ENCODE peak calls at places on chromosomes 12 and 14, in nine cellular contexts. O is cardiac muscle cell, D is Caco-2, T is foreskin fibroblast, M is fibroblast of mammary gland, R is choroid plexus epithelial cell, E is lower leg skin, H is PC-9, S is AG10803. A is an unnamed sample.

GRCh38 chr12:87820524-87821194 is 208.5 kb downstream of the C12orf50 start:
- DNase-seq in O (peak; percentile 63), D (no peak), T (peak; percentile 29), M (peak; percentile 43), R (peak; percentile 91), E (no peak), H (peak; percentile 20), S (no peak), A (no peak)

GRCh38 chr12:49346659-49347306 is at the start of gene DNAJC22:
- DNase-seq in O (peak; percentile 42), D (peak; percentile 61), T (no peak), M (no peak), R (peak; percentile 47), E (no peak), H (peak; percentile 31), S (no peak), A (no peak)

GRCh38 chr12:113464852-113465719 is 6.6 kb downstream of the LHX5 start:
- DNase-seq in O (no peak), D (no peak), T (peak; percentile 17), M (no peak), R (no peak), E (no peak), H (no peak), S (no peak), A (no peak)

GRCh38 chr12:49703647-49704137 is 3.5 kb downstream of the FMNL3 start:
- DNase-seq in O (peak; percentile 37), D (no peak), T (peak; percentile 68), M (peak; percentile 88), R (peak; percentile 88), E (no peak), H (no peak), S (peak; percentile 53), A (no peak)

GRCh38 chr14:94690486-94690885 is 78.3 kb downstream of the SERPINA3 start:
- DNase-seq in O (no peak), D (no peak), T (no peak), M (no peak), R (no peak), E (no peak), H (no peak), S (no peak), A (no peak)

GRCh38 chr12:25254271-25254880 is 3.6 kb upstream of the KRAS start:
- DNase-seq in O (no peak), D (no peak), T (peak; percentile 19), M (peak; percentile 21), R (no peak), E (no peak), H (no peak), S (no peak), A (no peak)

GRCh38 chr12:122003646-122004611 is 17.8 kb upstream of the BCL7A start:
- DNase-seq in O (peak; percentile 31), D (no peak), T (peak; percentile 70), M (peak; percentile 42), R (peak; percentile 27), E (no peak), H (no peak), S (peak; percentile 95), A (peak; percentile 16)

GRCh38 chr12:26548227-26548626 is 284.8 kb downstream of the ITPR2 start:
- DNase-seq in O (no peak), D (no peak), T (no peak), M (no peak), R (no peak), E (no peak), H (no peak), S (no peak), A (no peak)

GRCh38 chr14:24398943-24399801 is at the start of gene NYNRIN:
- DNase-seq in O (peak; percentile 79), D (no peak), T (peak; percentile 66), M (peak; percentile 20), R (peak; percentile 40), E (no peak), H (peak; percentile 29), S (no peak), A (no peak)

GRCh38 chr12:19694627-19695026 is 255.3 kb downstream of the AEBP2 start:
- DNase-seq in O (peak; percentile 71), D (no peak), T (peak; percentile 7), M (peak; percentile 41), R (peak; percentile 65), E (no peak), H (no peak), S (peak; percentile 23), A (no peak)

GRCh38 chr12:127550271-127550670 is 716.7 kb upstream of the TMEM132C start:
- DNase-seq in O (no peak), D (no peak), T (peak; percentile 70), M (peak; percentile 48), R (no peak), E (no peak), H (peak; percentile 5), S (peak; percentile 82), A (no peak)

DNA sequence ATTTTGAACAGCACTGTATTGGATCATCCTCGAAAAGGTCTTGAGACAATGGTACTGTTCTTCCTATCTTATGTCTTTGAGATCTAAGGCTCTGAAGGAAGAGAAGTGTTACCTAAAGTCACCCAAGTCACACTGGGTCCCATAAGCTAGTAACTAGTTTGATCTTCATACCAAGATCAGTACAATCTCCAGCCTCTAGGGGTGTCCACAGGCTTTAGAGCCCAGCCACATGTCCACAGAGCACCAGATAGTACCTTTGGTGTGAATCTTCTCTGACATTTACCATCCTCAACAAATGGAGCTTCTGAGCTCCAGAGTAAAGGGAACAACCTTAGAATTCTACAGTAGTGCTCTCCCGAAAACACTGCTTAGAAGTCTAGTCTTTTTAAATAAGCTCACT is 78.7 kb downstream of the KSR2 start:
- DNase-seq in O (no peak), D (no peak), T (no peak), M (no peak), R (no peak), E (no peak), H (no peak), S (no peak), A (no peak)
- TF ChIP-seq CTCF in O (no peak), D (no peak), T (peak; percentile 4), M (peak; percentile 18), R (no peak), E (no peak), H (no peak), S (no peak), A (no peak)

GRCh38 chr14:50475460-50475859 is 56.9 kb downstream of the MAP4K5 start:
- DNase-seq in O (no peak), D (no peak), T (peak; percentile 59), M (peak; percentile 29), R (no peak), E (no peak), H (no peak), S (no peak), A (no peak)
- H3K4me3 ChIP-seq in O (no peak overlapping the region), D (no peak overlapping the region), T (no peak overlapping the region), M (no peak overlapping the region), R (no peak overlapping the region), E (no peak overlapping the region), H (no peak overlapping the region), S (no peak overlapping the region), A (no peak overlapping the region)

GRCh38 chr14:45742187-45742586 is 489.2 kb upstream of the MIS18BP1 start:
- DNase-seq in O (no peak), D (no peak), T (no peak), M (no peak), R (no peak), E (no peak), H (no peak), S (no peak), A (no peak)

GRCh38 chr14:45743884-45744283 is 490.9 kb upstream of the MIS18BP1 start:
- DNase-seq in O (no peak), D (no peak), T (no peak), M (no peak), R (no peak), E (no peak), H (no peak), S (no peak), A (no peak)
- TF ChIP-seq CTCF in O (no peak), D (no peak), T (no peak), M (no peak), R (no peak), E (no peak), H (no peak), S (no peak), A (no peak)

GRCh38 chr12:32455607-32456063 is 56.3 kb downstream of the FGD4 start:
- DNase-seq in O (peak; percentile 86), D (no peak), T (peak; percentile 84), M (peak; percentile 84), R (peak; percentile 91), E (peak; percentile 27), H (peak; percentile 22), S (peak; percentile 76), A (peak; percentile 40)
- H3K4me3 ChIP-seq in O (no peak overlapping the region), D (no peak overlapping the region), T (peak overlapping the region; percentile 46), M (peak overlapping the region; percentile 35), R (peak overlapping the region; percentile 34), E (no peak overlapping the region), H (no peak overlapping the region), S (peak overlapping the region; percentile 10), A (no peak overlapping the region)

GRCh38 chr12:15168279-15168678 is 52.9 kb downstream of the RERG start:
- DNase-seq in O (no peak), D (no peak), T (no peak), M (no peak), R (no peak), E (no peak), H (no peak), S (no peak), A (no peak)

GRCh38 chr12:15171015-15171646 is 50.1 kb downstream of the RERG start:
- DNase-seq in O (no peak), D (no peak), T (no peak), M (no peak), R (no peak), E (no peak), H (no peak), S (no peak), A (no peak)

GRCh38 chr12:15173142-15173541 is 48.1 kb downstream of the RERG start:
- DNase-seq in O (no peak), D (no peak), T (no peak), M (no peak), R (no peak), E (no peak), H (no peak), S (no peak), A (no peak)

DNA sequence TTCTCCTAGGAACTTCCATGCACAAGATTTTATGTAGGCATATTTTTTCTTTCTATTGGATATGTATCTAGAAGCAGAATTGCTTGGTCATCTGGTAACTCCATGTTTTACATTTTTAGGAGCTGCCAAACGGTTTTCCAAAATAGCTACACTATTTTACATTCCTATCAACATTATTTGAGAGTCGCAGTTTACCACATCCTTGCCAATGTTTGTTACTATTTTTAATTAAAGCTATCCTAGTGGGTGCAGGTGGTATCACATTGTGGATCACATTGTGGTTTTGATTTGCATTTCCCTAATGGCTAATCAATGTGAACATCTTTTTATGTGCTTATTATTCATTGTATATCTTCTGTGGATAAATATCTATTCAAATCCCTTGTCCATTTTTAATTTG is 48.8 kb downstream of the RERG start:
- DNase-seq in O (no peak), D (no peak), T (no peak), M (no peak), R (no peak), E (no peak), H (no peak), S (no peak), A (no peak)
- TF ChIP-seq CTCF in O (no peak), D (peak; percentile 29), T (no peak), M (no peak), R (no peak), E (no peak), H (no peak), S (no peak), A (no peak)

GRCh38 chr12:105352940-105353635 is 22.6 kb downstream of the C12orf75 start:
- DNase-seq in O (peak; percentile 9), D (no peak), T (no peak), M (no peak), R (peak; percentile 21), E (no peak), H (no peak), S (peak; percentile 55), A (no peak)
- H3K4me3 ChIP-seq in O (no peak overlapping the region), D (no peak overlapping the region), T (no peak overlapping the region), M (no peak overlapping the region), R (no peak overlapping the region), E (no peak overlapping the region), H (no peak overlapping the region), S (no peak overlapping the region), A (no peak overlapping the region)

A was measured in HFF-Myc.